ENCODE peak calls at places on chromosomes 16 and 17, in six cellular contexts. M is tibial nerve, W is H9, U is esophagus muscularis mucosa, K is NT2/D1, O is endodermal cell. P is an unnamed sample.

GRCh38 chr17:56912105-56912999 is 1.5 kb downstream of the TRIM25 start:
- DNase-seq in M (peak; percentile 76), W (no peak), U (no peak), K (no peak), O (no peak), P (no peak)

GRCh38 chr17:45940826-45941225 is 46.5 kb downstream of the MAPT start:
- DNase-seq in M (peak; percentile 36), W (no peak), U (no peak), K (no peak), O (no peak), P (no peak)

GRCh38 chr16:56349086-56349415 is 76.3 kb downstream of the AMFR start:
- DNase-seq in M (no peak), W (no peak), U (no peak), K (no peak), O (no peak), P (no peak)

GRCh38 chr17:36814958-36815357 is 122.3 kb upstream of the LHX1 start:
- DNase-seq in M (no peak), W (no peak), U (no peak), K (no peak), O (peak; percentile 48), P (no peak)

GRCh38 chr17:81291662-81292061 is 3.4 kb downstream of the SLC38A10 start:
- DNase-seq in M (peak; percentile 69), W (peak; percentile 83), U (no peak), K (peak; percentile 30), O (peak; percentile 93), P (peak; percentile 52)

GRCh38 chr16:2296662-2297505 is 29.0 kb upstream of the RNPS1 start:
- DNase-seq in M (no peak), W (peak; percentile 71), U (no peak), K (no peak), O (peak; percentile 81), P (no peak)

GRCh38 chr16:25109643-25110042 is 1.9 kb upstream of the LCMT1 start:
- DNase-seq in M (peak; percentile 36), W (no peak), U (no peak), K (no peak), O (no peak), P (no peak)

GRCh38 chr17:45043268-45043681 is 8.2 kb downstream of the DCAKD start:
- DNase-seq in M (no peak), W (no peak), U (no peak), K (no peak), O (no peak), P (no peak)

GRCh38 chr16:48279199-48279598 is 31.9 kb upstream of the ABCC11 start:
- DNase-seq in M (no peak), W (no peak), U (no peak), K (peak; percentile 6), O (no peak), P (no peak)

GRCh38 chr16:70744366-70744765 is 56.6 kb downstream of the VAC14 start:
- DNase-seq in M (no peak), W (no peak), U (no peak), K (no peak), O (no peak), P (no peak)

GRCh38 chr16:20300312-20301097 is 26.8 kb downstream of the GP2 start:
- DNase-seq in M (no peak), W (peak; percentile 77), U (no peak), K (peak; percentile 71), O (peak; percentile 89), P (no peak)

GRCh38 chr17:7988750-7989178 is 13.7 kb upstream of the GUCY2D start:
- DNase-seq in M (peak; percentile 94), W (no peak), U (no peak), K (peak; percentile 9), O (no peak), P (no peak)

DNA sequence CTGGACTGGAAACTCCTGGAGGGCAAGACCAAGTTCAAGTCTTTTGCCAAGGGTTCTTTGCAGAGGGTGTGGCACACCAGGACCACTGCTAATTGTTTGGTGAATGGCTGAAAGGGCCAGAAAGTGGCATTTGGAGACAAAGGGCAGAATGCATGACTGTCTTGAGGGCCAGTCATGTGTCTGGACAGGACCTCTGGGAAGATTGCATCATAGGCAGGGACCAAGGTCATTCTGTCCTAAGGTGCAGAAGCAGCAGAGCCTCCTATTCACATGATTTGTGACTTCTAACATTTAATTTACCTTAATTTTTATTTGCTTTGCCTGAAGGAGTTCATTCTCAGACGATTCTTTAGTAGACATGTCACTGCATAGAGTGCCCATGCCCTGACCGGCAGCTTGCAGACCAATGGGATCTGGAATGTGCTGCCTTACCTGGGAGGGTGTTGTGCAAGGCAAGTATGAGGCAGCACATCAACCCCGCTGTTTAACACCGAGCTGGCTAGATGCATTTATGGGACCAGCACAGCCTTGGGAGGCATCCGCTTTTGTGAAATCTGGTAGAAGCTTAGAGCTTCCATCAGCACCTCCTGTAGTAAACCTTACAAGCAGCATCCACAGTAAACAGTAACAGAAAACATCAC is 62.3 kb upstream of the MAF start:
- DNase-seq in M (no peak), W (no peak), U (no peak), K (no peak), O (no peak), P (no peak)
- H3K9me3 ChIP-seq in M (no peaks in the 10 kb centered on the region), W (no peaks in the 10 kb centered on the region), U (no peaks in the 10 kb centered on the region), K (no peaks in the 10 kb centered on the region), O (peaks cover 5% of the 10 kb centered on the region), P (no peaks in the 10 kb centered on the region)

GRCh38 chr17:22303096-22303495 is 610.8 kb downstream of the KCNJ18 start:
- DNase-seq in M (no peak), W (no peak), U (no peak), K (no peak), O (no peak), P (no peak)
- H3K9me3 ChIP-seq in M (no peaks in the 10 kb centered on the region), W (peaks cover 78% of the 10 kb centered on the region), U (peaks cover 3% of the 10 kb centered on the region), K (no peaks in the 10 kb centered on the region), O (peaks cover 47% of the 10 kb centered on the region), P (no peaks in the 10 kb centered on the region)

GRCh38 chr17:20197527-20197926 is 188.4 kb downstream of the SPECC1 start:
- DNase-seq in M (no peak), W (no peak), U (no peak), K (no peak), O (no peak), P (no peak)

GRCh38 chr17:20191066-20191465 is 181.9 kb downstream of the SPECC1 start:
- DNase-seq in M (no peak), W (no peak), U (no peak), K (no peak), O (no peak), P (no peak)

GRCh38 chr17:20201059-20201458 is 191.9 kb downstream of the SPECC1 start:
- DNase-seq in M (no peak), W (no peak), U (no peak), K (no peak), O (no peak), P (no peak)

GRCh38 chr17:20200016-20200788 is 191.0 kb downstream of the SPECC1 start:
- DNase-seq in M (no peak), W (no peak), U (no peak), K (no peak), O (peak; percentile 56), P (no peak)

DNA sequence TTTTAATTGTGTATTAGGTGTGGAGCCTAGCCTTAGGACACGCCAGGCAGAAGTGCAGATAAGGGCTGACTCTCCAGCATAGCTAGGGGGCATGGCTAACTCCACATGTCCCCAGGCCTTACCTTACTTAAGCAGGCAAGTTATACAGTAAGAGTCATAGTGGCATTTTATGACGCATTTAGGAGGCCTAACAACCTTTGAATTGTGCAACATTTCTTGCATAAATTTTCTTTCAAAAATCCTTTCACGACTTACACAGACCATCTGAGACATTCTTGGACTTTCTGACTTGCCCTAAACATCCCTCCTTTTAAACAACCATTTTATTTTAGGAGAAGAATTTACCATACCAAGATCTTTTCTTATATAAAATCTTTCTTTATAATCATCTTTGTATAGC is 187.2 kb downstream of the SPECC1 start:
- DNase-seq in M (no peak), W (no peak), U (no peak), K (no peak), O (no peak), P (no peak)
- H3K9me3 ChIP-seq in M (no peaks in the 10 kb centered on the region), W (peaks cover 7% of the 10 kb centered on the region), U (no peaks in the 10 kb centered on the region), K (peaks cover 25% of the 10 kb centered on the region), O (peaks cover 58% of the 10 kb centered on the region), P (no peaks in the 10 kb centered on the region)

DNA sequence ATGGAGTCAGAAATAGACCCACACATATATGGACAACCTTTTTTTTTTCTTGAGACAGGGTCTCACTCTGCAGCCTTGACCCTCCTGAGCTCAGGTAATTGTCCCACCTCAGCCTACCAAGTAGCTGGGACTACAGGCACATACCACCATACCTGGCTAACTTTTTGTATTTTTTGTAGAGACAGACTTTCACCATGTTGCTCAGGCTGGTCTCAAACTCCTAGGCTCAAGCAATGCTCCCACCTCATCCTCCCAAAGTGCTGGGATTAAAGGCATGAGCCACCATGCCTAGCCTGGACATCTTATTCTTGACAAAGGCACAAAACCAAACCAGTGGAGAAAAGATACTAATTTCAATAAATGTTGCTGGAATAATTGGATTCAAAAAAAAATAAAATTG is 14.7 kb upstream of the NACA2 start:
- DNase-seq in M (no peak), W (no peak), U (no peak), K (no peak), O (no peak), P (no peak)
- H3K9me3 ChIP-seq in M (peaks cover 3% of the 10 kb centered on the region), W (no peaks in the 10 kb centered on the region), U (no peaks in the 10 kb centered on the region), K (no peaks in the 10 kb centered on the region), O (no peaks in the 10 kb centered on the region), P (no peaks in the 10 kb centered on the region)

DNA sequence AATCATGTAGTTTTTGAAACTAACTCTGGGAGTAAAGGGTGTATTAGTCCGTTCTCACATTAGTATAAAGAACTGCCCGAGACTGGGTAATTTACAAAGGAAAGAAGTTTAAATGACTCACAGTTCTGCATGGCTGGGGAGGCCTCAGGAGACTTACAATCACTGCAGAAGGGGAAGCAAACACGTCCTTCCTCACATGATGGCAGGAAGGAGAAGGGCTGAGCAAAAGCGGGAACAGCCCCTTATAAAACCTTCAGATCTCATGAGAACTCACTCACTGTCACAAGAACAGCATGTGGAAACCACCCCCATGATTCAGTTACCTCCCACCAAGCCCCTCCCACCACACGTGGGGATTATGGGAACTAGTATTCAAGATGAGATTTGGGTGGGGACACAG is 256.5 kb upstream of the TNRC6C start:
- DNase-seq in M (no peak), W (peak; percentile 17), U (no peak), K (no peak), O (peak; percentile 32), P (no peak)
- H3K9me3 ChIP-seq in M (no peaks in the 10 kb centered on the region), W (peaks cover 15% of the 10 kb centered on the region), U (peaks cover 23% of the 10 kb centered on the region), K (peaks cover 48% of the 10 kb centered on the region), O (peaks cover 43% of the 10 kb centered on the region), P (peaks cover 5% of the 10 kb centered on the region)

DNA sequence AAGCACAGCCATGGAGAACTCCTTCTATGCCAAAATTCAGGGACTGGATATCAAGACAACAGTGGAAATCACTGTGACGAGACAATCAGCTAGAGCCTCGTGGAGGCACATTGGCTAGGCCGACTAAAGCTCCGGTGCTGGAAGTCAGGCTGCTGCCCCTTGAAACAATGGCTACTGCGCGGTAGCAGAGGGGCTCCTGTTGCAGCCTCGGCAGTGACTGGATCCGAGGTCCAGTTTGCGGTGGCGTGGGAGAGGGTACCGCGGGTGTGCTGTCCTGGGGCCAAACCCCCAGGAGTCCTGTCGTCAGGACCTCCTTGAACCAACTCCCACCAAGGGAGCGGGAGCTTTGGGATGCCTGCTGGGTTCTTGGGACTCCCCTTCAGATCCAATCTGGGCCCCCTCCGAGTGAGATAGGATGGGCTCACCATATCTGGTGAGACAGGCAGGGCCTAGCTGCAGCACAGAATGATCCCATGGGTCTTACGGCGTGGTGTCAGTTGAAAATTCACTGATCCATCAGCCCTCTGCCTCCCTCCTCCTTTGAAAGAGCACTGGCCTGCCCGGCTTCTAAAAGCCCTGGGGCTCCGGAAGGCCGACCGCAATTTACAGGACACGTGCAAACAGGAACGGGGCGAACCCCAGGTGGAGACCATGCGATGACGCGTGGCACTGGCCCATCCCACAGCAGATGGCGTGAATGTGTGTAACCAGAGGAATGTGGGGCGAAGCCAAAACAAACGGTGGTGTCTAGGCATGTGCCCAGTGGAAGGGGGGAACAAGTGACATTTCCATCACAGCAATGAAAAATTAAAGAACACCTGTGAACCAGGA is 15.8 kb upstream of the KCNJ18 start:
- DNase-seq in M (no peak), W (no peak), U (no peak), K (no peak), O (no peak), P (no peak)
- H3K9me3 ChIP-seq in M (no peaks in the 10 kb centered on the region), W (peaks cover 70% of the 10 kb centered on the region), U (no peaks in the 10 kb centered on the region), K (no peaks in the 10 kb centered on the region), O (peaks cover 12% of the 10 kb centered on the region), P (no peaks in the 10 kb centered on the region)